ENCODE peak calls at places on chromosomes 13 and 19, in five cellular contexts. Z is breast epithelium, R is tibial artery, X is AG04449, L is suprapubic skin. Y is an unnamed sample.

GRCh38 chr19:40412866-40413265 is 312 bp downstream of the PRX start:
- DNase-seq in R (no peak), Z (no peak), X (no peak), L (no peak), Y (no peak)

GRCh38 chr19:15288146-15288963 is 44.0 kb downstream of the BRD4 start:
- DNase-seq in Z (no peak), X (no peak), L (no peak), R (no peak), Y (no peak)

GRCh38 chr13:76383671-76384461 is 502.3 kb downstream of the KCTD12 start:
- DNase-seq in X (peak), R (no peak), Z (no peak), L (no peak), Y (peak)

GRCh38 chr13:51255556-51255955 is 33.4 kb downstream of the FAM124A start:
- DNase-seq in Z (no peak), X (no peak), L (no peak), R (no peak), Y (no peak)

GRCh38 chr13:101150998-101151397 is 265.3 kb downstream of the NALCN start:
- DNase-seq in R (no peak), Z (no peak), L (no peak), X (no peak), Y (peak)

GRCh38 chr13:33676700-33677048 is 141.3 kb upstream of the RFC3 start:
- DNase-seq in Z (peak), X (no peak), R (peak), L (no peak), Y (peak)

GRCh38 chr13:106527806-106528205 is 7.7 kb downstream of the EFNB2 start:
- DNase-seq in R (no peak), X (no peak), Z (no peak), L (no peak), Y (no peak)

GRCh38 chr19:55079400-55080038 is 3.9 kb downstream of the EPS8L1 start:
- DNase-seq in L (no peak), X (no peak), R (no peak), Z (no peak), Y (no peak)

GRCh38 chr19:8451885-8452284 is 7.1 kb downstream of the HNRNPM start:
- DNase-seq in R (no peak), L (no peak), Z (no peak), X (no peak), Y (peak)

GRCh38 chr13:41502676-41503075 is 45.3 kb downstream of the RGCC start:
- DNase-seq in R (no peak), L (no peak), X (no peak), Z (no peak), Y (no peak)

GRCh38 chr13:45468676-45469075 is 3.9 kb downstream of the COG3 start:
- DNase-seq in L (no peak), R (no peak), Z (no peak), X (no peak), Y (no peak)

GRCh38 chr13:19810151-19810550 is 27.4 kb upstream of the PSPC1 start:
- DNase-seq in X (no peak), R (no peak), Z (no peak), L (no peak), Y (no peak)

GRCh38 chr19:11254662-11255061 is 7.7 kb downstream of the DOCK6 start:
- DNase-seq in Z (no peak), X (no peak), R (no peak), L (no peak), Y (no peak)

GRCh38 chr19:5219551-5220304 is 120.9 kb downstream of the PTPRS start:
- DNase-seq in Z (no peak), R (no peak), L (no peak), X (no peak), Y (no peak)

GRCh38 chr19:38918526-38918925 is 6.5 kb upstream of the CCER2 start:
- DNase-seq in Z (no peak), X (no peak), R (no peak), L (no peak), Y (no peak)

GRCh38 chr19:49361438-49362047 is 673 bp downstream of the TEAD2 start:
- DNase-seq in R (peak), X (peak), L (peak), Z (peak), Y (peak)

GRCh38 chr13:74024856-74025255 is 109.3 kb downstream of the KLF12 start:
- DNase-seq in R (no peak), Z (no peak), L (no peak), X (no peak), Y (no peak)

GRCh38 chr13:47114030-47114429 is 217.2 kb upstream of the HTR2A start:
- DNase-seq in R (no peak), X (peak), L (no peak), Z (no peak), Y (peak)

GRCh38 chr13:89027694-89028306 is 1356.6 kb downstream of the SLITRK5 start:
- DNase-seq in X (no peak), R (no peak), Z (no peak), L (no peak), Y (no peak)

GRCh38 chr13:102642475-102642874 is 45.7 kb downstream of the TPP2 start:
- DNase-seq in R (peak), X (no peak), Z (peak), L (no peak), Y (no peak)

GRCh38 chr19:15144046-15144646 is 36.9 kb downstream of the SYDE1 start:
- DNase-seq in R (no peak), X (no peak), Z (no peak), L (no peak), Y (peak)

GRCh38 chr19:51480590-51480989 is 2.3 kb downstream of the CEACAM18 start:
- DNase-seq in L (no peak), R (no peak), Z (no peak), X (no peak), Y (peak)

GRCh38 chr13:76286178-76286577 is 600.0 kb downstream of the KCTD12 start:
- DNase-seq in L (no peak), Z (no peak), X (no peak), R (no peak), Y (peak)

GRCh38 chr13:66348745-66349720 is 881.1 kb downstream of the PCDH9 start:
- DNase-seq in L (no peak), X (no peak), Z (no peak), R (no peak), Y (peak)

GRCh38 chr19:2415973-2416319 is 11.4 kb downstream of the TIMM13 start:
- DNase-seq in X (no peak), Z (no peak), R (no peak), L (no peak), Y (no peak)

GRCh38 chr13:78160793-78161192 is 242.2 kb upstream of the EDNRB start:
- DNase-seq in X (peak), Z (no peak), R (no peak), L (no peak), Y (peak)

GRCh38 chr19:1907563-1908363 is 2.6 kb downstream of the ADAT3 start:
- DNase-seq in Z (no peak), R (no peak), X (no peak), L (no peak), Y (no peak)

GRCh38 chr19:43555185-43555770 is 20.0 kb downstream of the XRCC1 start:
- DNase-seq in R (peak), L (no peak), X (peak), Z (peak), Y (peak)

GRCh38 chr13:48782429-48782840 is 128.7 kb downstream of the CYSLTR2 start:
- DNase-seq in Z (no peak), L (no peak), R (no peak), X (no peak), Y (no peak)

GRCh38 chr13:72141845-72142470 is 275.0 kb upstream of the DACH1 start:
- DNase-seq in L (no peak), R (no peak), X (no peak), Z (no peak), Y (peak)

DNA sequence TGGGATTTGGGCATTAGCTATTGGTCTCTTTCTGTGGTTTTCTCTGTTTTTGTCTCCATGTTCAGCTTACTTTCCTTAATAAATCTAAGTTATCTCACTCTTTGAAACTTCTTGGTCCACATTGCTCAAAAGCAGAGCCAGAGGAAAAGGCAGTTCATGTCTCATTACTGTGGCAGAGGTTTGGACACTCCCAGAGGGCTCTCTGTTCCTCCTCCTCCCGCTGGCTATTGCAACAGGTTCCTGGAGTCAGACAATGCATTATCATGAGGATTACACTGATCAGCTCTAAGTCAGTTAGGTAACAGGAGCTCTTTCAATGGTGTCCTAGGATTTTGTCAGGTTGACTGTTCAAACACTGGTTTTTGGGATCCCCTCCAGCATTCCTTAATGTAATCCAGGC is 298.8 kb downstream of the NDFIP2 start:
- DNase-seq in Z (no peak), X (no peak), L (no peak), R (peak), Y (peak)
- H3K4me3 ChIP-seq in Z (no peak), X (no peak), L (no peak), R (no peak), Y (no peak)

DNA sequence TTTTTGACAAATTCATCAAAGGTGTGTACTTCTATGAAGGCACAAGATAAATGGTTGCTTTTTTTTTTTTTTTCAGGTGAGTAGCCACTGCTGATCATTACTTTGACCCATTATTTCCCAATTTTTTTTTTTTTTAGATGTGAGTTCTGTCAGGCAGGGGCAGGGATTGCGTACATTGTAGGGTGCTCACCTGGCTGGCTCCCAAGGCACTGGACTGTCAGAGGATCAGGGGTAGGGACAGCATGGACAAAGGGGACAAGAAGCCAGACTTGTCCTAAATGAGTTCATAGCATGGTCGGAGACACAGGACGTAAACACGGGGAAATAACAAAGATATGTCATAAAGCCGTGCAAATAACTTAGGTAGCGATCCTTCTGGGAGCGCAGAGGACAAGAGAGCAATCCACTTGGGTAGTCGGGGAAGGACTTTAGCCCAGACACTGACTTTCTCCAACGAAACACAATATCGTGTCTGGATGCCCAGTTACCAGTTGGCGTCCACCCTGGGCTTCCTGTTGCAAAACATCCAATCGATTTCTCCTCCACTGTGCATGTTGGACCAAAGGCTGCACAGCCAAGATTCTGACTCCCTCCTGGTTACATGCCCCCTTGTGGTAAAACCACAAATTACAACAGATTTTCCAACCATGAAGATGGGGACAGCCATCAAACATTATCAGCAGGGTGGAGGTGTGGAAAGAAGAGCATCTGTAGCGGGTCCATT is 27.5 kb upstream of the KATNAL1 start:
- DNase-seq in X (no peak), Z (no peak), R (no peak), L (no peak), Y (peak)
- TF ChIP-seq CTCF in X (no peak), Z (peak), R (peak), L (no peak), Y (peak)

GRCh38 chr19:289651-290538 is 1.3 kb downstream of the PLPP2 start:
- DNase-seq in Z (peak), X (no peak), L (no peak), R (no peak), Y (peak)
- H3K4me3 ChIP-seq in Z (peak), X (peak), L (peak), R (no peak), Y (peak)

GRCh38 chr19:46931197-46931596 is 70.4 kb downstream of the ARHGAP35 start:
- DNase-seq in R (no peak), L (no peak), X (no peak), Z (no peak), Y (no peak)

GRCh38 chr19:46926201-46927071 is 65.6 kb downstream of the ARHGAP35 start:
- DNase-seq in L (no peak), X (no peak), R (no peak), Z (no peak), Y (no peak)

GRCh38 chr19:46927893-46928292 is 67.1 kb downstream of the ARHGAP35 start:
- DNase-seq in R (no peak), L (no peak), X (no peak), Z (no peak), Y (no peak)

GRCh38 chr19:46927106-46927505 is 66.3 kb downstream of the ARHGAP35 start:
- DNase-seq in X (no peak), Z (no peak), R (no peak), L (no peak), Y (no peak)

GRCh38 chr19:46928951-46929350 is 68.2 kb downstream of the ARHGAP35 start:
- DNase-seq in R (no peak), X (no peak), Z (no peak), L (no peak), Y (no peak)
- TF ChIP-seq CTCF in R (no peak), X (no peak), Z (no peak), L (no peak), Y (peak)

GRCh38 chr13:39119422-39119821 is 81.2 kb downstream of the NHLRC3 start:
- DNase-seq in Z (no peak), L (no peak), R (no peak), X (no peak), Y (no peak)
- H3K4me3 ChIP-seq in Z (no peak), L (no peak), R (no peak), X (no peak), Y (no peak)

GRCh38 chr19:33306853-33307792 is 4.8 kb upstream of the CEBPA start:
- DNase-seq in Z (peak), R (no peak), X (no peak), L (no peak), Y (no peak)

GRCh38 chr19:33312065-33312464 is 9.7 kb upstream of the CEBPA start:
- DNase-seq in L (no peak), Z (no peak), R (no peak), X (no peak), Y (no peak)

GRCh38 chr19:33310606-33311325 is 8.4 kb upstream of the CEBPA start:
- DNase-seq in X (no peak), R (no peak), Z (no peak), L (no peak), Y (no peak)

GRCh38 chr19:33309826-33310225 is 7.5 kb upstream of the CEBPA start:
- DNase-seq in L (no peak), X (no peak), R (no peak), Z (no peak), Y (no peak)

GRCh38 chr19:33311326-33311682 is 9.0 kb upstream of the CEBPA start:
- DNase-seq in L (no peak), Z (no peak), R (no peak), X (no peak), Y (no peak)
- TF ChIP-seq CTCF in L (no peak), Z (no peak), R (no peak), X (no peak), Y (no peak)

DNA sequence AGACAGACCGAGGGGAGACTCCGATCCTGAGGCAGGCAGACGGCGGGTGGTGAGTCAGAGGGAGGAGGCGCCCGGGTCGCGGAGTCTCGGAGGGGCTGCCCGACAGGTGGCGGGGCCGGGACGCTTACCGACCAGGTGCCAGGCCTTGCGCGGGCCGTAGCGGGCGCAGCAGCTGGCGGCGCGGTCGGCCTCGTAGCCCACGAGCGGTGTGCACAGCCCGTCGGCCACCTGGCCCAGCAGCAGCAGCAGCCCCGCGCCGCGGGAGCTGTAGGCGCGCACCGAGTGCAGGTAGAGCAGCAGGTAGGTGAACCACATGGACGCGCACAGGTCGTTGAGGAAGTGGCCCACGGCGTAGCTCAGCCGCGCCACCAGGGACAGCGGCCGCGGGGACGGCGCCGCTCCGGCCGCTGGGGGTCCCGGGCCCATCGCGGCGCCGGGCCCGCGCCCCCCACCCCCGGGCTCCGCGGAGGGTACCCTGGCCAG is 367 bp downstream of the MFSD12 start:
- DNase-seq in L (no peak), X (no peak), Z (no peak), R (no peak), Y (no peak)
- H3K4me3 ChIP-seq in L (peak), X (peak), Z (peak), R (peak), Y (peak)

GRCh38 chr13:104740616-104741222 is 1674.5 kb upstream of the SLC10A2 start:
- DNase-seq in R (no peak), L (no peak), X (no peak), Z (no peak), Y (no peak)
- TF ChIP-seq CTCF in R (no peak), L (no peak), X (no peak), Z (no peak), Y (no peak)

Y was measured in fibroblast of pulmonary artery.